ENCODE peak calls at places on chromosome 20, in four cellular contexts. D is A549, K is HepG2, Q is IMR-90. J is an unnamed sample.

GRCh38 chr20:2762578-2763131 is 37.8 kb downstream of the CPXM1 start:
- DNase-seq in D (no peak), K (no peak), Q (no peak), J (no peak)

GRCh38 chr20:44231713-44232468 is 15.2 kb upstream of the GDAP1L1 start:
- DNase-seq in D (no peak), K (peak; percentile 49), Q (no peak), J (no peak)

GRCh38 chr20:9942736-9943135 is 92.1 kb upstream of the ANKEF1 start:
- DNase-seq in D (no peak), K (no peak), Q (no peak), J (no peak)

GRCh38 chr20:53579581-53580375 is 13.9 kb downstream of the ZNF217 start:
- DNase-seq in D (no peak), K (peak; percentile 99), Q (peak; percentile 60), J (peak; percentile 37)

GRCh38 chr20:25214824-25215223 is 19.3 kb downstream of the ENTPD6 start:
- DNase-seq in D (no peak), K (no peak), Q (no peak), J (no peak)

GRCh38 chr20:38383147-38383546 is 36.9 kb downstream of the LBP start:
- DNase-seq in D (no peak), K (no peak), Q (no peak), J (no peak)

GRCh38 chr20:37319120-37319717 is 26.7 kb upstream of the SRC start:
- DNase-seq in D (no peak), K (no peak), Q (peak; percentile 66), J (no peak)

GRCh38 chr20:55937283-55937682 is 68.0 kb downstream of the CBLN4 start:
- DNase-seq in D (no peak), K (no peak), Q (no peak), J (no peak)

GRCh38 chr20:53774487-53775203 is 181.0 kb upstream of the ZNF217 start:
- DNase-seq in D (peak; percentile 87), K (no peak), Q (peak; percentile 95), J (no peak)

GRCh38 chr20:10954137-10954840 is 280.5 kb upstream of the JAG1 start:
- DNase-seq in D (no peak), K (peak; percentile 18), Q (peak; percentile 22), J (no peak)

GRCh38 chr20:1171461-1172093 is 13.2 kb downstream of the TMEM74B start:
- DNase-seq in D (no peak), K (peak; percentile 42), Q (peak; percentile 27), J (peak; percentile 77)
- TF ChIP-seq RFX5 in D (no peak), K (no peak), Q (no peak), J (no peak)

DNA sequence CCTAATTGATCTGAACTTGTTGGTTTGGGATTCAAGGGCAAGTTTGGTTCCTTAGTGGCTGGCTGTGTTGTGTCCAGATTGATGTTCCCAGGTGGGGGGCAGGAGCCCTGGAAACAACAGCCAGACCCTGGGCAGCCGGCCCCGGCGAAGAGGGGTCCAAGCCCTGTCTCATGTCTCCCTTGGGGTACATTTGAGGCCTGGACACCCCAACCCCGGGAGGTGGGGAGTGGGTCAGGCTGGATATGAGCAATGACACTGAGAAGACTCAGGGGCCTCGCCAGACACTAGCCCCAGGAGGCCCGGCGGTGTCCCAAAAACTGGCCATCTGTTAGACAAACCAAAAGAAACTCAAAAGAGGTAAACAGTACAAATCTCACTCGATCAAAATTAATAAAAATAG is 79.6 kb downstream of the YTHDF1 start:
- DNase-seq in D (no peak), K (no peak), Q (no peak), J (no peak)
- TF ChIP-seq RFX5 in D (no peak), K (no peak), Q (no peak), J (no peak)

DNA sequence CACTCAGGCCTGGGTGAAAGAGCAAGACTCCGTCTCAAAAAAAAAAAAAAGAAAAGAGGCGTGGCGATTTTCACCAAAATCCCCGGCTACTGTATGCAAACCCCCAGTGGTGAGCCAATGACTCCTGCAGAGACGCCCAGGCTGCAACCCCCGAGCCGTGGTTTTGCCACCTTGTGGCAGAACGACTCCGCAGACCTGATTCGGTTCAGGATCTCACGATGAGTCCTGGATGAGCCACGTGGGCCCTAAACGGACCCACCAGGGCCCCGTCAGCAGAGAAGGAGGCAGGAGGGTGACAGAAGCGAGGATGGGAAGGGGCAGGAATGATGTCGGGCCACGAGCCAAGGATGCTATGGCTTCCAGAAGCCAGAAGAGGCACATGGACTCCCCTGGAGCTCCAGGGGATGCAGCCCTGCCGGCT is 42.5 kb downstream of the SLC2A4RG start:
- DNase-seq in D (no peak), K (peak; percentile 60), Q (no peak), J (no peak)
- TF ChIP-seq RFX5 in D (no peak), K (no peak), Q (no peak), J (no peak)

DNA sequence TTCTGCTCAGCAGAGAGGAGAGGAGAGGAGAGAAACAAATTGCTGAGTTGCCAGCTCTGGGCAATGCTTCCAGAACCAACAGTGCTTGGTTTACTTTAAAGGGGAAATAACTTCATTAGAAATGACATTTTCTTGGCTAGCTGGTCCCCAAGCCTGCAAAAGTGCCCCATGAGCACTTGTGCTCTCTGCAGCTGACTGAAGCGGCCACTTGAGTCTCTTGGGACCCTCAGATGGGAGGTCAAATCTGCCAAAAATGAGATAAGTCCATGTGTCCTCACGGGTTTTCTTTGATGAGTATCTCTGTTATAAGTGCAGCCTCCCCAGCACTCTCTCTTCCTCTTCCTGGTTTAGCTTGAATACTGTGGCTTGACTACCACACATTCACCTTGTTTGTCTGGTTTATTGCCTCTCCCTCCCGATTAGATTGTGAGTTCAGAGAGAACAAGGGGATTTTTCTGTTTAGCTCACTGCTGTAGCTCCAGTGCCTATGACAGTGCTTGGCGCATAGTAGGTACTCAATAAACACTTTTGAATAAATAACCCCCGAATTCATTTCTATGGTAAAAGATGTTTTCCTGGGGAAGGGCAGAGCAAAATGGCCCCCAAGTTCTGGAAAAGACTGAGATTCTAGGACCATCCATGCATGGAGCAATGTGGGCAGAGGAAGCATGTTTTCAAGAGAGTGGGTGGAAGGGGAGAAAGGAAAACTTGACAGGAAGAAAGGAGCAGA is 7.0 kb upstream of the RIN2 start:
- DNase-seq in D (no peak), K (no peak), Q (no peak), J (no peak)
- TF ChIP-seq RFX5 in D (no peak), K (no peak), Q (no peak), J (no peak)

GRCh38 chr20:48538058-48538825 is 289.6 kb downstream of the PREX1 start:
- DNase-seq in D (peak; percentile 51), K (peak; percentile 37), Q (peak; percentile 52), J (no peak)
- TF ChIP-seq RFX5 in D (no peak), K (no peak), Q (no peak), J (no peak)

GRCh38 chr20:58646703-58647102 is 4.4 kb upstream of the STX16 start:
- DNase-seq in D (no peak), K (no peak), Q (no peak), J (no peak)
- TF ChIP-seq RFX5 in D (no peak), K (no peak), Q (no peak), J (no peak)

GRCh38 chr20:16261733-16262277 is 311.4 kb downstream of the KIF16B start:
- DNase-seq in D (no peak), K (no peak), Q (no peak), J (peak; percentile 38)

GRCh38 chr20:16258766-16259165 is 314.5 kb downstream of the KIF16B start:
- DNase-seq in D (no peak), K (no peak), Q (no peak), J (no peak)

GRCh38 chr20:16262594-16262993 is 310.7 kb downstream of the KIF16B start:
- DNase-seq in D (no peak), K (no peak), Q (no peak), J (no peak)

GRCh38 chr20:16263582-16263981 is 309.7 kb downstream of the KIF16B start:
- DNase-seq in D (no peak), K (no peak), Q (no peak), J (no peak)

DNA sequence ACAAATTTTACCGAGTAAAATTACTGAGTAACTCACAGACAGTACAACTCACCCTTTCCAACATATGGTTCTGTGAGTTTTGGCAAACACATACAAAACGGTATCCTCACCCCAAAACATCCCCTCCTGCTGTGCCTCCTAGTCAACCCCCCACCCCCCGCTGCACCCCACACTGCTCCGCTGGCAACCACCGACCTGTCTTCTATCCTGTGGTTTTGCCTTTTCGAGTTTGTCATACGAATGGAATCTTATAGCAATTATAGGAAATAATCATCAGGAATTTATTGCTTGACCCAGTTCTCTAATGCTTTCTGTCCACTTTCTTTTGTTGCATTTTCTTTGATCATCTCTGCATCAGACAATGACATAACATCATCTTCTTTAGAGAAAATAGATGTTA is 312.3 kb downstream of the KIF16B start:
- DNase-seq in D (no peak), K (no peak), Q (no peak), J (no peak)
- TF ChIP-seq RFX5 in D (no peak), K (no peak), Q (no peak), J (no peak)

GRCh38 chr20:50329981-50330503 is 139.4 kb downstream of the CEBPB start:
- DNase-seq in D (no peak), K (no peak), Q (no peak), J (no peak)

GRCh38 chr20:50330504-50331313 is 140.1 kb downstream of the CEBPB start:
- DNase-seq in D (no peak), K (peak; percentile 79), Q (no peak), J (no peak)

GRCh38 chr20:50328996-50329898 is 138.6 kb downstream of the CEBPB start:
- DNase-seq in D (no peak), K (peak; percentile 71), Q (no peak), J (no peak)

GRCh38 chr20:50327666-50328065 is 137.0 kb downstream of the CEBPB start:
- DNase-seq in D (no peak), K (no peak), Q (no peak), J (no peak)

DNA sequence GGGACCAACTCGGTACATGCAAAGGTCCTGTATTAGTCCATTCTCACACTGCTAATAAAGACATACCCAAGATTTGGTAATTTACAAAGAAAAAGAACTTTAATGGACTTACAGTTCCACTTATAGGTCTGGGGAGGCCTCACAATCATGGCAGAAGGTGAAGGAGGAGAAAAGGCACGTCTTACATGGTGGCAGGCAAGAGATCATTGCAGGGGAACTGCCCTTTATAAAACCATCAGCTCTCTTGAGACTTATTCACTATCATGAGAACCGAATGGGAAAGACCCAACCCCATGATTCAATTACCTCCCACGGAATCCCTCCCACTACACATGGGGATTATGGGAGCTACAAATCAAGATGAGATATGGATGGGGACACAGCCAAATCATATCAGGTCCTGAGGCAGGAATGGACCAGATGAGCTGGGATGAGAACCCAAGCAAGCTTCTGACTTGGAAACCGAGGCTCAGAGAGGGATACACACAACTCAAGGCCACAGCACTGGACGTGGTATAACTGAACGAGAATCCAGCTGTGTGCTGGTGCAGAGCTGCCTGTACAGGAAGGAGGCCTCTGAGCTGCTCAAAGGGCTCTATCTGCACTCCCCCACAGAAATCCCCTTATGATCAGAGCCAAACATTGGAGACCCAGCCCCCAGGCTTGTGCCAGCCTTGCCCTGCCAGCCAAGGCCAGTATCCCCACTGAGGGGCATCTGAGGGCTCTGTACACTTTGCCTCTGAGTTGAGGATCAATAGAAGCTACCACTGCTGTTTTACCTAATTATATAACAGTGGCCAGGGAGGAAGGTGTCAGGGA is 137.7 kb downstream of the CEBPB start:
- DNase-seq in D (no peak), K (no peak), Q (no peak), J (no peak)
- TF ChIP-seq RFX5 in D (no peak), K (no peak), Q (no peak), J (no peak)